ENCODE peak calls at places on chromosomes 11 and 22, in ten cellular contexts. One of them, this sample, is unnamed.

GRCh38 chr22:50002791-50003190 is 9.8 kb downstream of the IL17REL start:
- DNase-seq in mammary epithelial cell: no peak
- DNase-seq in transverse colon: peak
- DNase-seq in fibroblast of lung: peak
- DNase-seq in BJ: no peak
- DNase-seq in CD8-positive, alpha-beta T cell: no peak
- DNase-seq in epithelial cell of esophagus: no peak
- DNase-seq in astrocyte of the spinal cord: no peak
- DNase-seq in A549: no peak
- DNase-seq in fibroblast of the aortic adventitia: no peak
- DNase-seq in this sample: peak

GRCh38 chr11:64299847-64300648 is at the start of gene CATSPERZ:
- DNase-seq in mammary epithelial cell: no peak
- DNase-seq in BJ: no peak
- DNase-seq in A549: no peak
- DNase-seq in fibroblast of the aortic adventitia: no peak
- DNase-seq in epithelial cell of esophagus: no peak
- DNase-seq in fibroblast of lung: no peak
- DNase-seq in CD8-positive, alpha-beta T cell: no peak
- DNase-seq in astrocyte of the spinal cord: no peak
- DNase-seq in transverse colon: no peak
- DNase-seq in this sample: no peak

GRCh38 chr22:27336151-27337090 is 465.1 kb downstream of the MN1 start:
- DNase-seq in epithelial cell of esophagus: peak
- DNase-seq in mammary epithelial cell: peak
- DNase-seq in transverse colon: no peak
- DNase-seq in CD8-positive, alpha-beta T cell: no peak
- DNase-seq in fibroblast of the aortic adventitia: no peak
- DNase-seq in A549: no peak
- DNase-seq in astrocyte of the spinal cord: peak
- DNase-seq in BJ: no peak
- DNase-seq in fibroblast of lung: peak
- DNase-seq in this sample: no peak

GRCh38 chr11:77401486-77402217 is 72.2 kb downstream of the PAK1 start:
- DNase-seq in astrocyte of the spinal cord: no peak
- DNase-seq in fibroblast of lung: no peak
- DNase-seq in transverse colon: no peak
- DNase-seq in BJ: no peak
- DNase-seq in epithelial cell of esophagus: peak
- DNase-seq in fibroblast of the aortic adventitia: no peak
- DNase-seq in mammary epithelial cell: peak
- DNase-seq in CD8-positive, alpha-beta T cell: no peak
- DNase-seq in A549: no peak
- DNase-seq in this sample: peak

GRCh38 chr22:21646608-21647590 is 4.8 kb downstream of the SDF2L1 start:
- DNase-seq in fibroblast of the aortic adventitia: peak
- DNase-seq in CD8-positive, alpha-beta T cell: peak
- DNase-seq in epithelial cell of esophagus: peak
- DNase-seq in fibroblast of lung: peak
- DNase-seq in BJ: no peak
- DNase-seq in astrocyte of the spinal cord: peak
- DNase-seq in A549: peak
- DNase-seq in transverse colon: peak
- DNase-seq in mammary epithelial cell: peak
- DNase-seq in this sample: peak

GRCh38 chr11:108938604-108939003 is 273.7 kb downstream of the DDX10 start:
- DNase-seq in mammary epithelial cell: peak
- DNase-seq in epithelial cell of esophagus: no peak
- DNase-seq in astrocyte of the spinal cord: no peak
- DNase-seq in fibroblast of lung: peak
- DNase-seq in transverse colon: no peak
- DNase-seq in A549: no peak
- DNase-seq in CD8-positive, alpha-beta T cell: no peak
- DNase-seq in fibroblast of the aortic adventitia: no peak
- DNase-seq in BJ: no peak
- DNase-seq in this sample: no peak

GRCh38 chr11:45285931-45286632 is at the start of gene SYT13:
- DNase-seq in fibroblast of lung: peak
- DNase-seq in transverse colon: peak
- DNase-seq in CD8-positive, alpha-beta T cell: no peak
- DNase-seq in A549: peak
- DNase-seq in mammary epithelial cell: no peak
- DNase-seq in epithelial cell of esophagus: no peak
- DNase-seq in astrocyte of the spinal cord: no peak
- DNase-seq in BJ: no peak
- DNase-seq in fibroblast of the aortic adventitia: no peak
- DNase-seq in this sample: no peak

GRCh38 chr22:20080445-20080775 is 369 bp downstream of the DGCR8 start:
- DNase-seq in fibroblast of the aortic adventitia: peak
- DNase-seq in epithelial cell of esophagus: peak
- DNase-seq in transverse colon: peak
- DNase-seq in fibroblast of lung: peak
- DNase-seq in A549: peak
- DNase-seq in mammary epithelial cell: peak
- DNase-seq in CD8-positive, alpha-beta T cell: peak
- DNase-seq in astrocyte of the spinal cord: peak
- DNase-seq in BJ: no peak
- DNase-seq in this sample: peak

GRCh38 chr11:134243913-134244312 is 9.2 kb downstream of the THYN1 start:
- DNase-seq in fibroblast of the aortic adventitia: no peak
- DNase-seq in astrocyte of the spinal cord: no peak
- DNase-seq in mammary epithelial cell: no peak
- DNase-seq in A549: no peak
- DNase-seq in fibroblast of lung: no peak
- DNase-seq in transverse colon: no peak
- DNase-seq in BJ: no peak
- DNase-seq in epithelial cell of esophagus: no peak
- DNase-seq in CD8-positive, alpha-beta T cell: no peak
- DNase-seq in this sample: no peak

GRCh38 chr11:134244593-134244992 is 8.6 kb downstream of the THYN1 start:
- DNase-seq in A549: peak
- DNase-seq in CD8-positive, alpha-beta T cell: no peak
- DNase-seq in BJ: no peak
- DNase-seq in fibroblast of the aortic adventitia: no peak
- DNase-seq in epithelial cell of esophagus: peak
- DNase-seq in fibroblast of lung: no peak
- DNase-seq in astrocyte of the spinal cord: no peak
- DNase-seq in transverse colon: no peak
- DNase-seq in mammary epithelial cell: no peak
- DNase-seq in this sample: peak

GRCh38 chr11:134245434-134245833 is 7.7 kb downstream of the THYN1 start:
- DNase-seq in fibroblast of lung: no peak
- DNase-seq in A549: no peak
- DNase-seq in CD8-positive, alpha-beta T cell: no peak
- DNase-seq in transverse colon: no peak
- DNase-seq in mammary epithelial cell: no peak
- DNase-seq in astrocyte of the spinal cord: no peak
- DNase-seq in BJ: no peak
- DNase-seq in epithelial cell of esophagus: no peak
- DNase-seq in fibroblast of the aortic adventitia: no peak
- DNase-seq in this sample: no peak

GRCh38 chr11:134240592-134240991 is 12.6 kb downstream of the THYN1 start:
- DNase-seq in BJ: no peak
- DNase-seq in epithelial cell of esophagus: no peak
- DNase-seq in astrocyte of the spinal cord: no peak
- DNase-seq in transverse colon: no peak
- DNase-seq in A549: no peak
- DNase-seq in CD8-positive, alpha-beta T cell: no peak
- DNase-seq in fibroblast of the aortic adventitia: no peak
- DNase-seq in fibroblast of lung: no peak
- DNase-seq in mammary epithelial cell: no peak
- DNase-seq in this sample: no peak

DNA sequence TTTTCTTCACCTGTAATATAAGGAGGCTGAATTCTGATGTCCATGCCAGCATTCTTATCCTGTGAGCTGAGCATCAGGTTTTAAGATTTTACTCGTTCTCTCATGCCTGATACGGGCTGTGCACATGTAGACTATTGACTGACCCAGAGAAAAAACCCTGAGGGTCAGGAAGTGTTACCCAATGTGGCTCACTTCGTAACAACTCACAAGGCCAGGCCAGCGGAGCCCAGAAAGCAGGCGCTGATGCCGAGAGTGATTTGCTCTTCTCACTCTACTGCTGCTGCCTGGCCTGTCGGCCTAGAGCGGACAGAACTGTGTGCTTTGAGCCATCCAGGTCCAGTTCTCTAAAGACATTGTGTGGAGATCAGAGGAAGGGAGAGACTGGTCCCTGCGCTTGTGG is 10.8 kb downstream of the THYN1 start:
- DNase-seq in BJ: no peak
- DNase-seq in CD8-positive, alpha-beta T cell: no peak
- DNase-seq in transverse colon: no peak
- DNase-seq in fibroblast of lung: no peak
- DNase-seq in mammary epithelial cell: no peak
- DNase-seq in fibroblast of the aortic adventitia: no peak
- DNase-seq in astrocyte of the spinal cord: no peak
- DNase-seq in A549: no peak
- DNase-seq in epithelial cell of esophagus: peak
- DNase-seq in this sample: no peak
- TF ChIP-seq CTCF in BJ: no peak
- TF ChIP-seq CTCF in CD8-positive, alpha-beta T cell: no peak
- TF ChIP-seq CTCF in transverse colon: no peak
- TF ChIP-seq CTCF in fibroblast of lung: no peak
- TF ChIP-seq CTCF in mammary epithelial cell: no peak
- TF ChIP-seq CTCF in fibroblast of the aortic adventitia: no peak
- TF ChIP-seq CTCF in astrocyte of the spinal cord: no peak
- TF ChIP-seq CTCF in A549: no peak
- TF ChIP-seq CTCF in epithelial cell of esophagus: no peak
- TF ChIP-seq CTCF in this sample: no peak

GRCh38 chr11:60950933-60951610 is 904 bp downstream of the SLC15A3 start:
- DNase-seq in fibroblast of the aortic adventitia: no peak
- DNase-seq in transverse colon: no peak
- DNase-seq in astrocyte of the spinal cord: no peak
- DNase-seq in BJ: no peak
- DNase-seq in epithelial cell of esophagus: peak
- DNase-seq in CD8-positive, alpha-beta T cell: no peak
- DNase-seq in mammary epithelial cell: no peak
- DNase-seq in A549: no peak
- DNase-seq in fibroblast of lung: no peak
- DNase-seq in this sample: no peak

GRCh38 chr11:60952742-60953170 is 780 bp upstream of the SLC15A3 start:
- DNase-seq in epithelial cell of esophagus: no peak
- DNase-seq in BJ: no peak
- DNase-seq in fibroblast of the aortic adventitia: no peak
- DNase-seq in fibroblast of lung: no peak
- DNase-seq in mammary epithelial cell: no peak
- DNase-seq in CD8-positive, alpha-beta T cell: no peak
- DNase-seq in A549: no peak
- DNase-seq in transverse colon: no peak
- DNase-seq in astrocyte of the spinal cord: no peak
- DNase-seq in this sample: no peak

GRCh38 chr11:60951611-60951908 is 416 bp downstream of the SLC15A3 start:
- DNase-seq in fibroblast of the aortic adventitia: no peak
- DNase-seq in CD8-positive, alpha-beta T cell: no peak
- DNase-seq in epithelial cell of esophagus: no peak
- DNase-seq in astrocyte of the spinal cord: no peak
- DNase-seq in mammary epithelial cell: no peak
- DNase-seq in A549: no peak
- DNase-seq in transverse colon: no peak
- DNase-seq in BJ: no peak
- DNase-seq in fibroblast of lung: no peak
- DNase-seq in this sample: no peak

GRCh38 chr11:60953781-60954180 is 1.8 kb upstream of the SLC15A3 start:
- DNase-seq in fibroblast of the aortic adventitia: peak
- DNase-seq in CD8-positive, alpha-beta T cell: no peak
- DNase-seq in astrocyte of the spinal cord: no peak
- DNase-seq in mammary epithelial cell: no peak
- DNase-seq in BJ: no peak
- DNase-seq in epithelial cell of esophagus: no peak
- DNase-seq in transverse colon: no peak
- DNase-seq in A549: no peak
- DNase-seq in fibroblast of lung: peak
- DNase-seq in this sample: no peak

DNA sequence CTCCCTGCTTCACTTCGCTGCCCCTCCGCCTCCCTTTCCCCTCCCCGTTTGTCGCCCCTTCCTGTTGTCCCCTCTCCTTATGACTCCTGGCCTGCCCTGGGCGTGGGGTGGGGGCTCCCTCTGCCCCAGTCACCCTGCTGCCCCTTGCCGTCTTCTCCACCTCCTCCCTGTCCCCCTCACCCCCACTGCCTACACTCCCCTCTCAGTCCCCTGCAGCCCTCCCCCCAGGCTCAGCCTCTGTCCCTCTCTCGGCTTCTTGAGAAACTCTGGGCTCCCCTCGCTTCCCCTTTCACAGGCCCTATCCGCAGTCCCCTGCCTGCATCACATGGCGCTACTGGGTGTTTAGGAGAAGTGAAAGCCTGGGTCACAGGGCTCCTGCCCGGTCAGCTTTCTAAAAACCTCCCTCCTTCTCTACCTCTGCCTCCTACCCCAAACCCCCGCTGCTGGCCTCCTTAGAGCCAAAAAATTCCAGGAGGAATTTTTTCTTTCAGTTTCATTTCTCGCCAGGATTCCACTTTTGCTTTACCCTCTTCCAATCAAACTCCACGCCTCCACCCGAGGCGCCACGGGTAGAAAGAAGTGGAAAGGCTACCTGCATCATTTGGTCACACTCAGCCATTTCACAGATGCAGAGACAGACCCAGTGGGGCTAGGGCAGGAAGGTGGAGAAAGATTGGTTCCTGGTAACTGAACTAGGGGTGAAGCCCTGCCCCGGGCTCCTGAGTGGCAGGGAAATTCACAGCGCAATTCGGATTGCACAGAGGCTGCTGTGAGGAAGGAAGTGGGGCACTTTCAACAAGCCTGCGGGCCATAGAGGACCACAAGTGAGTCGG is at the start of gene SLC15A3:
- DNase-seq in BJ: no peak
- DNase-seq in epithelial cell of esophagus: no peak
- DNase-seq in CD8-positive, alpha-beta T cell: peak
- DNase-seq in astrocyte of the spinal cord: no peak
- DNase-seq in A549: no peak
- DNase-seq in fibroblast of the aortic adventitia: peak
- DNase-seq in transverse colon: peak
- DNase-seq in fibroblast of lung: no peak
- DNase-seq in mammary epithelial cell: no peak
- DNase-seq in this sample: no peak
- TF ChIP-seq CTCF in BJ: no peak
- TF ChIP-seq CTCF in epithelial cell of esophagus: no peak
- TF ChIP-seq CTCF in CD8-positive, alpha-beta T cell: no peak
- TF ChIP-seq CTCF in astrocyte of the spinal cord: no peak
- TF ChIP-seq CTCF in A549: no peak
- TF ChIP-seq CTCF in fibroblast of the aortic adventitia: no peak
- TF ChIP-seq CTCF in transverse colon: no peak
- TF ChIP-seq CTCF in fibroblast of lung: no peak
- TF ChIP-seq CTCF in mammary epithelial cell: no peak
- TF ChIP-seq CTCF in this sample: no peak

GRCh38 chr22:17009640-17010291 is 1.7 kb upstream of the GAB4 start:
- DNase-seq in fibroblast of the aortic adventitia: no peak
- DNase-seq in transverse colon: no peak
- DNase-seq in astrocyte of the spinal cord: no peak
- DNase-seq in A549: no peak
- DNase-seq in fibroblast of lung: no peak
- DNase-seq in CD8-positive, alpha-beta T cell: no peak
- DNase-seq in epithelial cell of esophagus: no peak
- DNase-seq in BJ: no peak
- DNase-seq in mammary epithelial cell: no peak
- DNase-seq in this sample: no peak
- TF ChIP-seq CTCF in fibroblast of the aortic adventitia: no peak
- TF ChIP-seq CTCF in transverse colon: no peak
- TF ChIP-seq CTCF in astrocyte of the spinal cord: no peak
- TF ChIP-seq CTCF in A549: no peak
- TF ChIP-seq CTCF in fibroblast of lung: no peak
- TF ChIP-seq CTCF in CD8-positive, alpha-beta T cell: no peak
- TF ChIP-seq CTCF in epithelial cell of esophagus: no peak
- TF ChIP-seq CTCF in BJ: no peak
- TF ChIP-seq CTCF in mammary epithelial cell: no peak
- TF ChIP-seq CTCF in this sample: no peak

GRCh38 chr22:43226368-43226979 is 39.5 kb upstream of the TTLL12 start:
- DNase-seq in A549: no peak
- DNase-seq in CD8-positive, alpha-beta T cell: no peak
- DNase-seq in epithelial cell of esophagus: no peak
- DNase-seq in BJ: no peak
- DNase-seq in fibroblast of the aortic adventitia: no peak
- DNase-seq in transverse colon: no peak
- DNase-seq in fibroblast of lung: peak
- DNase-seq in mammary epithelial cell: no peak
- DNase-seq in astrocyte of the spinal cord: peak
- DNase-seq in this sample: no peak
- TF ChIP-seq CTCF in A549: no peak
- TF ChIP-seq CTCF in CD8-positive, alpha-beta T cell: no peak
- TF ChIP-seq CTCF in epithelial cell of esophagus: no peak
- TF ChIP-seq CTCF in BJ: peak
- TF ChIP-seq CTCF in fibroblast of the aortic adventitia: no peak
- TF ChIP-seq CTCF in transverse colon: no peak
- TF ChIP-seq CTCF in fibroblast of lung: no peak
- TF ChIP-seq CTCF in mammary epithelial cell: no peak
- TF ChIP-seq CTCF in astrocyte of the spinal cord: no peak
- TF ChIP-seq CTCF in this sample: no peak